ENCODE peak calls at places on chromosomes 1 and 21, in eight cellular contexts. D, Z, O, Q, N, H, V and B are unnamed samples.

GRCh38 chr1:58921342-58921741 is 137.5 kb upstream of the JUN start:
- DNase-seq in O (no peak), Q (peak; percentile 1), D (no peak), V (no peak), Z (no peak), N (no peak), H (no peak), B (no peak)

GRCh38 chr21:44785620-44786344 is 15.8 kb downstream of the UBE2G2 start:
- DNase-seq in H (no peak), O (no peak), Q (no peak), D (no peak), N (peak; percentile 18), Z (no peak), V (no peak), B (no peak)

GRCh38 chr1:234533034-234533571 is 54.1 kb upstream of the TARBP1 start:
- DNase-seq in Z (peak; percentile 81), N (peak; percentile 97), D (no peak), H (no peak), V (no peak), O (peak; percentile 76), Q (peak; percentile 87), B (peak; percentile 74)

GRCh38 chr1:41404308-41404755 is 43.1 kb downstream of the FOXO6 start:
- DNase-seq in O (no peak), Q (no peak), Z (peak; percentile 76), D (no peak), H (no peak), N (peak; percentile 36), V (peak; percentile 77), B (no peak)

GRCh38 chr1:4647391-4647790 is 7.0 kb upstream of the AJAP1 start:
- DNase-seq in V (no peak), Z (no peak), Q (no peak), D (no peak), O (no peak), N (no peak), H (no peak), B (no peak)

GRCh38 chr1:217010253-217010652 is 287.0 kb upstream of the ESRRG start:
- DNase-seq in V (no peak), D (no peak), O (no peak), H (no peak), N (no peak), Z (peak; percentile 23), Q (no peak), B (no peak)

GRCh38 chr1:240343966-240344365 is 252.3 kb downstream of the FMN2 start:
- DNase-seq in N (no peak), D (no peak), V (no peak), Q (no peak), O (no peak), Z (no peak), H (no peak), B (no peak)

GRCh38 chr1:145944532-145944931 is 13.3 kb downstream of the LIX1L start:
- DNase-seq in Z (no peak), H (no peak), O (no peak), Q (no peak), D (no peak), N (no peak), V (no peak), B (no peak)

GRCh38 chr1:186915555-186915954 is 86.8 kb downstream of the PLA2G4A start:
- DNase-seq in N (no peak), Q (no peak), O (no peak), H (no peak), V (no peak), Z (no peak), D (no peak), B (no peak)

GRCh38 chr1:161068306-161069200 is 1.1 kb downstream of the ARHGAP30 start:
- DNase-seq in D (peak; percentile 60), Z (peak; percentile 55), Q (peak; percentile 68), N (no peak), O (no peak), H (no peak), V (no peak), B (peak; percentile 73)

GRCh38 chr1:1087351-1088035 is 13.4 kb upstream of the RNF223 start:
- DNase-seq in N (no peak), D (no peak), Q (no peak), O (no peak), Z (no peak), H (no peak), V (no peak), B (peak; percentile 44)

GRCh38 chr1:30419831-30420230 is 303.6 kb downstream of the MATN1 start:
- DNase-seq in H (no peak), O (no peak), Z (no peak), D (no peak), V (no peak), Q (peak; percentile 21), N (no peak), B (no peak)

GRCh38 chr1:47763456-47764171 is 233.6 kb downstream of the TRABD2B start:
- DNase-seq in N (no peak), V (no peak), Z (no peak), O (peak; percentile 20), H (no peak), D (no peak), Q (no peak), B (peak; percentile 36)

GRCh38 chr1:15336866-15337265 is 72.8 kb upstream of the EFHD2 start:
- DNase-seq in H (no peak), N (no peak), Z (no peak), V (no peak), O (no peak), Q (no peak), D (no peak), B (no peak)

GRCh38 chr1:231404318-231404717 is 17.8 kb downstream of the EGLN1 start:
- DNase-seq in Q (no peak), O (no peak), V (no peak), N (no peak), H (no peak), D (no peak), Z (no peak), B (no peak)

GRCh38 chr1:154193821-154194220 is 1.9 kb upstream of the TPM3 start:
- DNase-seq in D (peak; percentile 63), O (no peak), H (no peak), V (no peak), Q (no peak), Z (peak; percentile 56), N (peak; percentile 49), B (no peak)

GRCh38 chr1:208202333-208202987 is 41.7 kb downstream of the PLXNA2 start:
- DNase-seq in N (no peak), V (no peak), Z (no peak), H (no peak), D (no peak), Q (no peak), O (no peak), B (no peak)

GRCh38 chr1:60989745-60990718 is 92.3 kb upstream of the NFIA start:
- DNase-seq in D (no peak), V (no peak), O (peak; percentile 75), N (peak; percentile 79), Z (peak; percentile 88), Q (peak; percentile 77), H (no peak), B (peak; percentile 85)

GRCh38 chr1:173823776-173824314 is 628 bp upstream of the DARS2 start:
- DNase-seq in V (no peak), Q (no peak), H (no peak), D (no peak), O (no peak), N (no peak), Z (no peak), B (no peak)

GRCh38 chr1:2216767-2217058 is 11.4 kb upstream of the SKI start:
- DNase-seq in O (no peak), V (no peak), N (no peak), Z (no peak), H (no peak), D (no peak), Q (no peak), B (no peak)

GRCh38 chr1:235429143-235429542 is 61.9 kb downstream of the TBCE start:
- DNase-seq in V (no peak), Q (no peak), N (no peak), Z (no peak), H (no peak), D (no peak), O (no peak), B (no peak)

GRCh38 chr1:91569411-91570104 is 68.9 kb downstream of the CDC7 start:
- DNase-seq in O (peak; percentile 79), H (no peak), D (no peak), V (peak; percentile 55), N (peak; percentile 86), Z (peak; percentile 85), Q (peak; percentile 97), B (peak; percentile 84)

GRCh38 chr1:12622506-12622905 is 4.5 kb upstream of the DHRS3 start:
- DNase-seq in O (no peak), D (no peak), N (no peak), Z (no peak), H (no peak), V (no peak), Q (no peak), B (no peak)

GRCh38 chr1:213131851-213132655 is 81.0 kb downstream of the RPS6KC1 start:
- DNase-seq in N (no peak), O (no peak), H (no peak), Q (no peak), Z (no peak), V (no peak), D (no peak), B (no peak)

GRCh38 chr1:34163792-34164509 is 1.1 kb downstream of the CSMD2 start:
- DNase-seq in O (no peak), Z (peak; percentile 9), V (no peak), Q (no peak), D (no peak), N (no peak), H (no peak), B (no peak)

GRCh38 chr1:83769594-83770321 is 229.2 kb downstream of the TTLL7 start:
- DNase-seq in O (no peak), N (no peak), V (no peak), H (no peak), D (no peak), Z (no peak), Q (no peak), B (no peak)

GRCh38 chr1:235136111-235136510 is 7.5 kb upstream of the TOMM20 start:
- DNase-seq in H (no peak), Q (no peak), N (no peak), D (no peak), O (no peak), V (no peak), Z (no peak), B (no peak)

GRCh38 chr1:181493885-181494284 is 10.6 kb downstream of the CACNA1E start:
- DNase-seq in Z (no peak), N (no peak), H (no peak), D (no peak), Q (no peak), V (no peak), O (no peak), B (no peak)

GRCh38 chr1:61162513-61163274 is 80.3 kb downstream of the NFIA start:
- DNase-seq in O (no peak), H (no peak), N (no peak), Z (no peak), Q (no peak), V (no peak), D (no peak), B (no peak)

GRCh38 chr1:80566867-80567266 is 1233.9 kb upstream of the ADGRL2 start:
- DNase-seq in V (no peak), Z (no peak), Q (no peak), D (no peak), H (no peak), O (no peak), N (no peak), B (no peak)

GRCh38 chr1:186950547-186950946 is 121.8 kb downstream of the PLA2G4A start:
- DNase-seq in O (no peak), H (no peak), Q (no peak), Z (peak; percentile 74), V (no peak), D (no peak), N (peak; percentile 45), B (no peak)